ENCODE peak calls at places on chromosomes 13 and 19, in four cellular contexts. A is IMR-90, T is breast epithelium, H is endodermal cell. G is an unnamed sample. For H3K9me3 and H3K27me3, the result is how much of the 10 kb centered on the place peaks cover.

GRCh38 chr13:20652946-20653345 is 50.6 kb upstream of the IL17D start:
- DNase-seq in H (no peak), T (no peak), A (no peak), G (no peak)

GRCh38 chr13:53200498-53201453 is 172.2 kb downstream of the OLFM4 start:
- DNase-seq in A (peak), H (peak), T (no peak), G (no peak)

GRCh38 chr19:46613525-46613924 is 11.4 kb downstream of the PTGIR start:
- DNase-seq in T (no peak), H (peak), A (no peak), G (no peak)

GRCh38 chr13:75993823-75994222 is 357.7 kb downstream of the LMO7 start:
- DNase-seq in A (peak), T (no peak), H (no peak), G (no peak)

GRCh38 chr19:40274585-40275544 is 10.3 kb downstream of the AKT2 start:
- DNase-seq in H (no peak), T (no peak), A (no peak), G (peak)

GRCh38 chr19:47151627-47152026 is 21.0 kb downstream of the SAE1 start:
- DNase-seq in A (no peak), H (no peak), T (no peak), G (no peak)

GRCh38 chr13:30826911-30827577 is 79.0 kb upstream of the MEDAG start:
- DNase-seq in A (no peak), T (no peak), H (peak), G (no peak)

GRCh38 chr13:30319703-30320102 is 12.4 kb upstream of the KATNAL1 start:
- DNase-seq in T (no peak), A (no peak), H (no peak), G (no peak)

GRCh38 chr19:13796301-13797057 is 1.2 kb downstream of the ZSWIM4 start:
- DNase-seq in T (peak), A (peak), H (peak), G (no peak)

GRCh38 chr19:39237200-39238184 is 7.3 kb downstream of the IFNL3 start:
- DNase-seq in H (peak), A (no peak), T (peak), G (no peak)

GRCh38 chr19:373391-374182 is 29.0 kb upstream of the MIER2 start:
- DNase-seq in T (no peak), H (peak), A (no peak), G (no peak)

GRCh38 chr13:21208755-21209154 is 32.3 kb downstream of the MRPL57 start:
- DNase-seq in H (no peak), A (no peak), T (no peak), G (no peak)

GRCh38 chr19:32675720-32676185 is at the start of gene RGS9BP:
- DNase-seq in T (peak), A (peak), H (peak), G (peak)

GRCh38 chr13:112260108-112261055 is 115.8 kb upstream of the SPACA7 start:
- DNase-seq in A (no peak), H (no peak), T (no peak), G (no peak)

GRCh38 chr19:6412111-6412999 is 12.3 kb downstream of the KHSRP start:
- DNase-seq in T (no peak), A (no peak), H (peak), G (peak)

GRCh38 chr19:18416778-18417249 is 2.4 kb upstream of the SSBP4 start:
- DNase-seq in T (peak), A (peak), H (peak), G (peak)

GRCh38 chr13:60591348-60591747 is 194.3 kb downstream of the TDRD3 start:
- DNase-seq in A (peak), H (no peak), T (no peak), G (no peak)

GRCh38 chr19:18921593-18921992 is 2.1 kb downstream of the DDX49 start:
- DNase-seq in H (no peak), T (no peak), A (no peak), G (no peak)

GRCh38 chr19:3047307-3048189 is 14.7 kb downstream of the TLE5 start:
- DNase-seq in A (peak), H (peak), T (peak), G (peak)

GRCh38 chr13:99312493-99312883 is 5.3 kb upstream of the GPR183 start:
- DNase-seq in H (no peak), A (peak), T (peak), G (no peak)

GRCh38 chr13:114196629-114197028 is 17.6 kb downstream of the CFAP97D2 start:
- DNase-seq in A (no peak), T (no peak), H (no peak), G (no peak)

GRCh38 chr13:110582421-110582954 is 21.0 kb upstream of the RAB20 start:
- DNase-seq in H (peak), T (no peak), A (no peak), G (no peak)

GRCh38 chr19:42316223-42317211 is 3.4 kb downstream of the TMEM145 start:
- DNase-seq in A (peak), T (no peak), H (no peak), G (no peak)

GRCh38 chr19:47305309-47305751 is 4.3 kb upstream of the C5AR1 start:
- DNase-seq in T (no peak), A (peak), H (peak), G (peak)

GRCh38 chr13:44810067-44810840 is 179.0 kb downstream of the NUFIP1 start:
- DNase-seq in H (no peak), T (no peak), A (no peak), G (no peak)

GRCh38 chr19:1001538-1002166 is 1.4 kb downstream of the GRIN3B start:
- DNase-seq in T (no peak), A (no peak), H (peak), G (peak)

GRCh38 chr13:98480915-98481510 is 95.9 kb downstream of the STK24 start:
- DNase-seq in A (peak), T (no peak), H (no peak), G (no peak)

GRCh38 chr19:32676186-32676894 is 692 bp downstream of the RGS9BP start:
- DNase-seq in T (no peak), A (no peak), H (peak), G (no peak)

GRCh38 chr13:28337196-28338045 is 157.5 kb downstream of the FLT1 start:
- DNase-seq in T (no peak), A (peak), H (no peak), G (no peak)

GRCh38 chr19:51921949-51922348 is 5.3 kb upstream of the ZNF613 start:
- DNase-seq in H (peak), T (no peak), A (no peak), G (no peak)

GRCh38 chr13:113970810-113971470 is 2.9 kb downstream of the C13orf46 start:
- DNase-seq in A (peak), H (peak), T (peak), G (no peak)

GRCh38 chr13:97976551-97977375 is 23.3 kb downstream of the IPO5 start:
- DNase-seq in H (peak), T (no peak), A (no peak), G (no peak)

GRCh38 chr19:13968383-13968935 is 16.1 kb downstream of the DCAF15 start:
- DNase-seq in T (no peak), A (no peak), H (peak), G (no peak)

GRCh38 chr19:1657632-1658445 is 5.4 kb upstream of the TCF3 start:
- DNase-seq in H (no peak), T (peak), A (no peak), G (no peak)

GRCh38 chr13:98564204-98564603 is 12.7 kb downstream of the STK24 start:
- DNase-seq in T (no peak), A (no peak), H (no peak), G (no peak)

GRCh38 chr19:16218851-16219250 is 21.1 kb downstream of the AP1M1 start:
- DNase-seq in T (no peak), A (no peak), H (no peak), G (no peak)
- H3K9me3 ChIP-seq in T (under half), A (under half), H (under half), G (under half)

DNA sequence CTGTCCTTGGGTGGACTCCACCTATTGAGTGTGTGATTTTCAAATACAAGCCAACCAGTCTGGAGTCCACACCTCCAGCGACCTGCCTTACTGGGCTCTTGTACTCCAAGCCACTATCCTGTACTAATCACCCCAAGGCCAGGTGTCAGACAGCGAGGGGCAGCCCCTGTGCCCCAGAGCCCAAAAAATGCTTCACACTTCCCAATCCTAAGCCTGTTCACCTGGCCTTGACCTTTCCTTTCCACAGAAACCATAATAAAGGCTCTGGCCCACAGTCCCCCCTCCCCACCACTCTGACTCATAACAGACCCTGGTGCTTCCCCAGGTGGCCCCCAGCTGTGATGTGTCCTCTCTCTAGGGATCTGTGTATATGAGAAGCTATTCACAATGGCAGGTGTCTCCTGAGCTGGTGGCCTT is 3.9 kb downstream of the CD209 start:
- DNase-seq in T (no peak), A (no peak), H (no peak), G (no peak)
- H3K27me3 ChIP-seq in T (under half), A (under half), H (under half), G (under half)

GRCh38 chr19:7461841-7462629 is 26.8 kb downstream of the PEX11G start:
- DNase-seq in A (no peak), T (no peak), H (peak), G (no peak)
- TF ChIP-seq CTCF in A (no peak), T (no peak), H (peak), G (no peak)

GRCh38 chr19:23055501-23055900 is 52.5 kb upstream of the ZNF728 start:
- DNase-seq in A (no peak), T (no peak), H (no peak), G (no peak)
- H3K9me3 ChIP-seq in A (under half), T (under half), H (half or more), G (under half)

DNA sequence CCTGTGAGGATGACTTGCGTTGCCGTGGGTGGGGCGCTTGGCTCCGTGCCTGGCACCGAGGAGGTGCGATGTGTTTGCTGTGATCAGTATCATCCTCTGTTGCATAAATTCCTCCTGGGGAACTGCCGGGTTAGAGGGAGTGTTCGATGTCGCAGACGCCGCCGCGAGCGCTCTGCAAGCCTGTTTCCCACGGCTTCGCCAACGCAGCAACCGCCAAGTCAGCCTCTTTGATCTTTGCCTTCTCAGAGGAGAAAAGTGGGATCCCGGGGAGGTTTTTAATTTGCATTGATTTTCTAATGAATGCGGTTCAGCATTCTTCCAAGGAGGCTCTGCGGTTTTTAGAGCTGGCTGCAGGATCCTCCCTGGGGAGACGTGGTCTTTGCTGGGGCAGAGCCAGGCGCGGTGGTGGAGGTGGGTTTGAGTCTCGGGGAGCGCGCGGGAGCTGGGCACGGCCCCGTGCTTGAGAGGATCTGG is 7.6 kb downstream of the GPR32 start:
- DNase-seq in T (no peak), A (peak), H (peak), G (no peak)
- H3K27me3 ChIP-seq in T (half or more), A (under half), H (under half), G (half or more)

DNA sequence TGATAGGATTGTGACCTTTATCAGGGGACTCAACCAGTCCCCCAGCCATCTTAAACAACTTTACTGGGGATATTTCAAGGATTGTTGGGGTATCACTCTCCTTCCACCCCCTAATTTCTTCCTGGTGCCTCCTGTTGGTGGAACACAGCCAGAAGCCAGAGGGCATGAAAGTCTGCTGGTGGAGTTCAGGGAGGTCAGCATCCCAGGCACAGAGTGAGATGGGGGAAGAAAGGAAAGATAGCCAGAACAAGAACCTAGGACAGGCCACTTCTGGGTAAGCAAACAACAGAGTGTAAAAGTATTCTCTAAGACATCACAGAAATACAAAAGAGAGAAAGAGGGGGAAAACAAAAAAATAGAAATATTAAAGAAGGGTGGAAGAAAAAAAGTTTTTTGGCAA is 101.8 kb downstream of the SPRY2 start:
- DNase-seq in A (no peak), T (no peak), H (no peak), G (no peak)
- TF ChIP-seq CTCF in A (no peak), T (no peak), H (peak), G (no peak)

GRCh38 chr13:104530741-104531140 is 1464.5 kb upstream of the SLC10A2 start:
- DNase-seq in T (no peak), H (no peak), A (no peak), G (no peak)

GRCh38 chr13:104532131-104532530 is 1465.9 kb upstream of the SLC10A2 start:
- DNase-seq in T (no peak), A (no peak), H (no peak), G (no peak)

GRCh38 chr13:104534847-104535246 is 1468.6 kb upstream of the SLC10A2 start:
- DNase-seq in T (no peak), H (peak), A (no peak), G (no peak)
- H3K9me3 ChIP-seq in T (under half), H (under half), A (under half), G (under half)

GRCh38 chr19:53958168-53958571 is 4.6 kb upstream of the CACNG8 start:
- DNase-seq in H (peak), T (no peak), A (no peak), G (no peak)

GRCh38 chr19:53959176-53959757 is 3.5 kb upstream of the CACNG8 start:
- DNase-seq in A (no peak), H (peak), T (no peak), G (no peak)

GRCh38 chr19:53960886-53961285 is 1.9 kb upstream of the CACNG8 start:
- DNase-seq in T (no peak), H (no peak), A (no peak), G (no peak)

GRCh38 chr19:53960187-53960586 is 2.5 kb upstream of the CACNG8 start:
- DNase-seq in H (no peak), T (no peak), A (no peak), G (no peak)

DNA sequence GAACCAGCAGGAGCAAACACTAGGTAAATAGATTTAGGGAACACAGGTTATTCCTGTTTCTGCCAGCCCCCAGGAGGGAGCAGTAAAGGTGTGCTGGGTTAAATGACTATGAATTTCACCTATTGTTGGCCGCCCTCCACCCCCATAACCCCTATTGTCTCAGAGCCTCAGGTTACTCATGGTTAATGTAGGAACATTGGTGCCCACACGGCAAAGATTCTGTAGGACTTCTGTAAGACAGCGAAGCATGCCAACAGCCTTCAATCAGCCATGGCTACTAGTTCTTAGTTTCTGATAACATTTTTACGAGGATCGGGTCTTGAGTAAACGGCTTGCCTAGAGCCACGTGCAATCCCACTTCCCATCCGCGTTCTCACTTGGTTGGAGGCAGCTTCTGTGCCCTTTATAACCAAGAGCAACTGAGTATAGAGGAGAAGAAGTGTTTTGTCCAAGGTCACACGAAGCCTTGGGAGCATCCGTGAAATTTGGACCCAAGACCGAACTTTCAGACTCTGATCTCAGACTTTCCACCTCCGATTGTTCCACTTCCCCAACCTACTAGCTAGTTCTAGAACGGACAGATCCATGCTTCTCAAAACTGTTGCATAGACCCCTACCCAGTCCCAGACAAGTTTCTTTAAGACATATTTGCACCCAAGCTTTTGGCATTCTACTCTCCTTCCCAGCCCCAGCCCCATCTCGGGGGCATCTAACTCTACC is 5.1 kb upstream of the CACNG8 start:
- DNase-seq in H (peak), T (no peak), A (no peak), G (no peak)
- H3K27me3 ChIP-seq in H (half or more), T (half or more), A (under half), G (half or more)

GRCh38 chr13:67642638-67643037 is 412.5 kb upstream of the PCDH9 start:
- DNase-seq in T (no peak), H (no peak), A (no peak), G (no peak)

DNA sequence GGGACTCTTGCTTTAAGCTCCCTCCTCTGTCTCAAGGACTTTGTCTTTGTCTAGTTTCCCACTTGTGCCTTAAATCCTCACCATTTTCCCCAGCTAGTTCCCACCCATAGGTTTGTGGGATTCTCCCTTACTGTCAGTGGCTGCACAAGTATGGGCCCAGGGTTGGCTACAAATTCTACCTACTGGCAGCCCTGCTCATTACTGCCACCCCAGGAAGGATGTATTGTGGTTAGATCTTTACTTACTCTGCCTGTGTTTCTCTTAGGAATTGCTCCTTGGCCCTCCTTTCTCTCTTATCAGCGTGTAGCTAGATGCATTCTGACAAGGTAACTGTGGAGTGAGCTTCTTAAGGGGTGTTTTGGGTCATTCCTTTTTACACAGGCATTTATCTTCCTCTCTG is 413.5 kb upstream of the PCDH9 start:
- DNase-seq in H (peak), T (no peak), A (no peak), G (no peak)
- TF ChIP-seq CTCF in H (peak), T (no peak), A (no peak), G (no peak)

GRCh38 chr13:103055166-103055565 is 11.1 kb downstream of the SLC10A2 start:
- DNase-seq in A (no peak), H (no peak), T (no peak), G (no peak)

GRCh38 chr13:103056008-103056407 is 10.2 kb downstream of the SLC10A2 start:
- DNase-seq in T (no peak), H (no peak), A (no peak), G (no peak)
- H3K9me3 ChIP-seq in T (under half), H (under half), A (under half), G (under half)

G was measured in CD4-positive, alpha-beta T cell.